ENCODE peak calls at places on chromosomes 4 and X, in ten cellular contexts. B, M, I, Z, R, L, V, K, H and X are unnamed samples.

GRCh38 chr4:152348670-152349069 is 187.2 kb downstream of the FBXW7 start:
- DNase-seq in I (no peak), B (no peak), L (no peak), M (no peak), H (no peak), K (peak; percentile 37), Z (no peak), V (no peak), R (no peak), X (no peak)

GRCh38 chr4:38523524-38524448 is 140.2 kb upstream of the KLF3 start:
- DNase-seq in R (no peak), B (no peak), M (no peak), I (no peak), V (no peak), K (peak; percentile 73), Z (no peak), L (peak; percentile 16), H (no peak), X (no peak)

GRCh38 chr4:116618638-116619037 is 466.7 kb downstream of the TRAM1L1 start:
- DNase-seq in L (no peak), I (no peak), M (no peak), Z (no peak), K (no peak), R (no peak), V (no peak), H (no peak), B (no peak), X (no peak)

GRCh38 chr4:138053601-138054322 is 188.4 kb downstream of the SLC7A11 start:
- DNase-seq in L (peak; percentile 57), H (no peak), Z (no peak), R (no peak), M (no peak), B (no peak), I (no peak), K (no peak), V (peak; percentile 94), X (no peak)

GRCh38 chr4:156388826-156389225 is 435.2 kb upstream of the CTSO start:
- DNase-seq in R (no peak), Z (no peak), K (no peak), V (peak; percentile 2), L (no peak), M (no peak), I (no peak), H (no peak), B (no peak), X (no peak)

GRCh38 chr4:96407651-96408342 is 567.9 kb downstream of the PDHA2 start:
- DNase-seq in L (no peak), H (no peak), B (no peak), V (no peak), M (no peak), R (no peak), I (no peak), Z (no peak), K (no peak), X (no peak)

GRCh38 chrX:12949205-12949926 is 25.5 kb upstream of the TMSB4X start:
- DNase-seq in L (no peak), R (no peak), I (no peak), V (peak; percentile 41), Z (no peak), M (no peak), K (no peak), B (no peak), H (no peak), X (no peak)

GRCh38 chr4:95181446-95182306 is 367.1 kb downstream of the UNC5C start:
- DNase-seq in L (peak; percentile 60), R (no peak), H (no peak), Z (no peak), I (no peak), M (no peak), K (peak; percentile 54), B (no peak), V (peak; percentile 2), X (no peak)

GRCh38 chr4:17577660-17578481 is 873 bp downstream of the LAP3 start:
- DNase-seq in M (peak; percentile 47), B (peak; percentile 94), L (peak; percentile 60), V (peak; percentile 4), I (peak; percentile 47), K (peak; percentile 57), R (peak; percentile 90), H (peak; percentile 42), Z (peak; percentile 77), X (peak; percentile 79)

GRCh38 chrX:119790977-119791436 is 423 bp downstream of the RPL39 start:
- DNase-seq in M (peak; percentile 51), H (no peak), V (peak; percentile 26), R (peak; percentile 77), Z (peak; percentile 54), B (no peak), L (peak; percentile 56), K (peak; percentile 65), I (peak; percentile 23), X (peak; percentile 74)

GRCh38 chr4:13601848-13602247 is 25.7 kb downstream of the BOD1L1 start:
- DNase-seq in Z (no peak), H (no peak), L (no peak), V (no peak), R (no peak), B (no peak), M (no peak), K (no peak), I (no peak), X (no peak)

GRCh38 chrX:35101901-35102300 is 159.3 kb downstream of the FAM47B start:
- DNase-seq in K (no peak), R (no peak), Z (no peak), H (no peak), B (no peak), I (no peak), L (no peak), V (peak; percentile 28), M (no peak), X (no peak)

GRCh38 chr4:33746979-33747378 is 2497.3 kb downstream of the ARAP2 start:
- DNase-seq in R (no peak), H (no peak), B (no peak), L (no peak), M (no peak), I (no peak), Z (no peak), K (no peak), V (peak; percentile 6), X (no peak)

GRCh38 chrX:48509245-48509590 is 426 bp downstream of the PORCN start:
- DNase-seq in M (no peak), L (no peak), R (no peak), V (no peak), B (no peak), I (no peak), H (no peak), Z (no peak), K (peak; percentile 56), X (no peak)

GRCh38 chr4:111228874-111229273 is 606.0 kb upstream of the PITX2 start:
- DNase-seq in Z (no peak), B (no peak), R (no peak), K (no peak), M (no peak), I (no peak), H (no peak), V (peak; percentile 75), L (no peak), X (no peak)

GRCh38 chr4:8167815-8168214 is 9.2 kb upstream of the ABLIM2 start:
- DNase-seq in V (no peak), K (no peak), R (no peak), Z (no peak), B (no peak), I (peak; percentile 52), H (no peak), L (peak; percentile 52), M (no peak), X (peak; percentile 79)

GRCh38 chr4:8168832-8169598 is 10.4 kb upstream of the ABLIM2 start:
- DNase-seq in B (no peak), Z (no peak), H (no peak), K (no peak), I (no peak), M (no peak), L (no peak), R (no peak), V (no peak), X (no peak)

GRCh38 chr4:8168232-8168631 is 9.6 kb upstream of the ABLIM2 start:
- DNase-seq in H (no peak), I (no peak), L (no peak), K (no peak), V (no peak), M (no peak), Z (no peak), B (no peak), R (no peak), X (no peak)

GRCh38 chr4:8170341-8170740 is 11.7 kb upstream of the ABLIM2 start:
- DNase-seq in I (no peak), Z (no peak), V (no peak), R (peak; percentile 72), M (no peak), L (no peak), B (peak; percentile 73), H (no peak), K (no peak), X (peak; percentile 67)

GRCh38 chr4:8169763-8170162 is 11.2 kb upstream of the ABLIM2 start:
- DNase-seq in Z (no peak), H (no peak), I (no peak), M (no peak), V (no peak), L (no peak), R (no peak), B (no peak), K (no peak), X (no peak)
- H3K4me1 ChIP-seq in Z (no peaks in the 10 kb centered on the region), H (peaks cover 11% of the 10 kb centered on the region), I (no peaks in the 10 kb centered on the region), M (no peaks in the 10 kb centered on the region), V (no peaks in the 10 kb centered on the region), L (no peaks in the 10 kb centered on the region), R (no peaks in the 10 kb centered on the region), B (peaks cover 5% of the 10 kb centered on the region), K (no peaks in the 10 kb centered on the region), X (no peaks in the 10 kb centered on the region)

GRCh38 chrX:81120270-81120935 is 81.3 kb downstream of the HMGN5 start:
- DNase-seq in I (no peak), L (no peak), H (no peak), R (no peak), V (no peak), Z (no peak), K (no peak), M (peak; percentile 17), B (no peak), X (no peak)
- H3K4me3 ChIP-seq in I (peak overlapping the region; percentile 58), L (peak overlapping the region; percentile 36), H (peak overlapping the region; percentile 69), R (peak overlapping the region; percentile 73), V (peak overlapping the region; percentile 58), Z (no peak overlapping the region), K (peak overlapping the region; percentile 62), M (peak overlapping the region; percentile 82), B (peak overlapping the region; percentile 53), X (peak overlapping the region; percentile 84)

DNA sequence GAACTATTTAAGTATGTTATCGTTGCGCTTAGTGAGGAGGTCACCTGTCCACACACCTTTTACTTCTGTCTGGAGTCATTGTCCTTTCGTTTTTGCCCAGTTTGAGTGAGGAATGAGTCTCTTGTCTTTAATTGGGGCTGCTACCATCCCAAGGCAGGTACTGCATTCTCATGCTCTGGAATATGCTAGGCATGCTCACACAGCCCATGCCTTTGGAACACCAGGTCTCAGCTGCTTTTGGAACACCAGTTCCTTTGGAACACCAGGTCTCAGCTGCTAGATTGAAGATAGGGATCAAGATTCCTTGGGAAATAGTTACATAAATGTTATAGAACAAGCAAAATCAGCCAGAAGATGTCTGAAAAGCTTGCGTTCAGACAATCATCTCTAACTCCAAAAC is 73.1 kb downstream of the AREG start:
- DNase-seq in M (no peak), K (no peak), L (no peak), B (no peak), I (no peak), R (no peak), H (no peak), Z (no peak), V (no peak), X (no peak)
- H3K4me1 ChIP-seq in M (no peaks in the 10 kb centered on the region), K (no peaks in the 10 kb centered on the region), L (no peaks in the 10 kb centered on the region), B (no peaks in the 10 kb centered on the region), I (no peaks in the 10 kb centered on the region), R (no peaks in the 10 kb centered on the region), H (no peaks in the 10 kb centered on the region), Z (no peaks in the 10 kb centered on the region), V (peaks cover under 1% of the 10 kb centered on the region), X (no peaks in the 10 kb centered on the region)

GRCh38 chrX:9786839-9787635 is 808 bp downstream of the SHROOM2 start:
- DNase-seq in Z (no peak), M (no peak), V (no peak), R (no peak), B (peak; percentile 62), I (no peak), H (no peak), K (no peak), L (peak; percentile 16), X (no peak)
- H3K4me3 ChIP-seq in Z (peak overlapping the region; percentile 24), M (no peak overlapping the region), V (peak overlapping the region; percentile 87), R (peak overlapping the region; percentile 69), B (peak overlapping the region; percentile 38), I (peak overlapping the region; percentile 53), H (peak overlapping the region; percentile 67), K (no peak overlapping the region), L (peak overlapping the region; percentile 9), X (peak overlapping the region; percentile 52)